ENCODE peak calls at places on chromosomes 13 and 19, in four cellular contexts. B is IMR-90, M is H1, U is H9. J is an unnamed sample. For H3K4me1, the result is how much of the 10 kb centered on the place peaks cover.

GRCh38 chr13:95624020-95624419 is 20.5 kb downstream of the DZIP1 start:
- DNase-seq in B (peak), M (no peak), U (peak), J (peak)

GRCh38 chr19:17860331-17860992 is 752 bp downstream of the RPL18A start:
- DNase-seq in B (no peak), M (no peak), U (no peak), J (no peak)

GRCh38 chr13:30111810-30112209 is 195.5 kb downstream of the KATNAL1 start:
- DNase-seq in B (no peak), M (no peak), U (peak), J (peak)

GRCh38 chr19:54164369-54165068 is 5.0 kb upstream of the LENG1 start:
- DNase-seq in B (peak), M (peak), U (peak), J (peak)

GRCh38 chr13:104114111-104114510 is 1047.9 kb upstream of the SLC10A2 start:
- DNase-seq in B (peak), M (no peak), U (no peak), J (no peak)

GRCh38 chr13:33560722-33561121 is 257.2 kb upstream of the RFC3 start:
- DNase-seq in B (no peak), M (no peak), U (no peak), J (no peak)

GRCh38 chr19:51125421-51126075 is 842 bp downstream of the SIGLEC9 start:
- DNase-seq in B (no peak), M (no peak), U (no peak), J (no peak)

GRCh38 chr13:37954191-37954590 is 84.6 kb upstream of the TRPC4 start:
- DNase-seq in B (no peak), M (no peak), U (no peak), J (no peak)

GRCh38 chr19:872266-872951 is 12.9 kb downstream of the CFD start:
- DNase-seq in B (peak), M (no peak), U (peak), J (peak)

GRCh38 chr13:30371649-30372265 is 50.5 kb upstream of the UBE2L5 start:
- DNase-seq in B (peak), M (no peak), U (no peak), J (no peak)

GRCh38 chr19:53912653-53913052 is 3.6 kb downstream of the CACNG7 start:
- DNase-seq in B (no peak), M (no peak), U (peak), J (peak)

GRCh38 chr19:40423227-40423566 is 2.6 kb downstream of the SERTAD1 start:
- DNase-seq in B (no peak), M (no peak), U (no peak), J (no peak)

GRCh38 chr13:111402441-111402840 is 82.0 kb downstream of the TEX29 start:
- DNase-seq in B (no peak), M (no peak), U (no peak), J (no peak)

GRCh38 chr13:35500071-35500595 is 23.6 kb upstream of the MAB21L1 start:
- DNase-seq in B (no peak), M (no peak), U (no peak), J (no peak)

GRCh38 chr19:48907671-48908070 is 7.6 kb downstream of the NUCB1 start:
- DNase-seq in B (no peak), M (no peak), U (no peak), J (no peak)
- H3K4me1 ChIP-seq in B (under half), M (under half), U (under half), J (under half)

GRCh38 chr19:39037194-39037593 is 4.8 kb upstream of the FBXO27 start:
- DNase-seq in B (no peak), M (no peak), U (no peak), J (no peak)
- H3K56ac ChIP-seq in B (no peak), M (no peak), U (no peak), J (no peak)

DNA sequence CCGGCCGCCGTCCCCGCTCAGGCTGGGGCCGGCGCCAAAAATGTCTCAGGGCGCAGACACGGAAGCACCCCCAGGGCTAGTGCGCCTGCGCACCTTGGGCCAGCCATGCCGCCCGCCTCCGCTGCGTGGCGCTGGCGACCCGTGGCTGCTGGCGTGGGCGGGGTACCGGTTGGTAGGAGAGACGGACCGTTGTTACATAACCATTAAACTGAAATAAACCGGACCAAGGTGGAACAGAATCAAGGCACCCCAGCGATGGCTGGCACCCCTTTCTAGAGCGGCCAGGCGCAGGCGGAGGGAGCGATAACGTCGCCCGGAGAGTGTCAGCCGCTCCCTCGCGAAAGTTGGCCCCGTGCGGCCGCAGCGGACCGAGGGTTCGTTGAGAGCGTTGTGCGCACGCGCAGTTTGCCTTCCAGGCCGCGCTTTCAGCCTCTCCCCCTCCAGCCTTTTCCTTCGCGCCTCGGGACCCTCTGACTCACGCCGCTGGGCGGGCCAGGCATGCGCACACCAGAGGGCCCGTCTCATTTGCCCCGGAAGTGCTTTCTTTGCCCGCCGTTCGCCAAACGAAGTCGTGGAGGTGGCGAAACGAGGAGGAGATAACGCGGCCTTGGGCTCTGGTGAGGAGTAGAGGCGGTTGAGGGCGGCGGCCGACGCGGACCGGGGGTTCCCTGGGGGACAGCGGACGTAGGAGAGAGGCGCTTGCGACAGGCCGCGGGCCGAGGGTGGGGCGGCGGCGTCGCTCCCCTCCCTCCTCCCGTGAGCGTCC is at the start of the genes PLEKHJ1 and SF3A2:
- DNase-seq in B (peak), M (peak), U (peak), J (peak)
- H3K4me1 ChIP-seq in B (under half), M (under half), U (under half), J (under half)

GRCh38 chr19:2736550-2737190 is 3.1 kb downstream of the SLC39A3 start:
- DNase-seq in B (no peak), M (no peak), U (no peak), J (no peak)
- H3K56ac ChIP-seq in B (no peak), M (no peak), U (no peak), J (no peak)

GRCh38 chr19:6238256-6238642 is 41.5 kb downstream of the MLLT1 start:
- DNase-seq in B (no peak), M (no peak), U (no peak), J (no peak)

GRCh38 chr19:6239871-6240676 is 39.7 kb downstream of the MLLT1 start:
- DNase-seq in B (no peak), M (no peak), U (no peak), J (no peak)

GRCh38 chr19:6238643-6239281 is 41.0 kb downstream of the MLLT1 start:
- DNase-seq in B (peak), M (no peak), U (no peak), J (no peak)

GRCh38 chr19:6241056-6241455 is 38.7 kb downstream of the MLLT1 start:
- DNase-seq in B (no peak), M (no peak), U (no peak), J (no peak)

DNA sequence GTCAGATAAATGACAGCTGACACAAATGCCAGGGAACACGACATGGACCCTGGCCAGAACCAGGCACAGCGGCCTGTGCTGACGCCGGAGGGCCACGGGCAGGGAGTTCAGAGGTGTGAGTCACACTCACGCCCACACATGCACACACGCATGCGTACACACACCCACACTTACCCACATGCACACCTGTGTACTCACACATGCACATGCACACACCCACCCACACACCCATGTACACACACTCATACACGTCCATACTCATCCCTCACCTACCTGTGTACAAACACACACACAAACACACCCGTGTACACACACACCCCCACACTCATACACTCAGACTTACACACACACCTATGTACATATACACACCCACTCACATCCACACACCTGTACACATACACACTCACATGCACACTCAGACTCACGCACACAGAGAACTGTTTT is 40.4 kb downstream of the MLLT1 start:
- DNase-seq in B (peak), M (no peak), U (no peak), J (no peak)
- H3K4me1 ChIP-seq in B (under half), M (under half), U (under half), J (under half)

DNA sequence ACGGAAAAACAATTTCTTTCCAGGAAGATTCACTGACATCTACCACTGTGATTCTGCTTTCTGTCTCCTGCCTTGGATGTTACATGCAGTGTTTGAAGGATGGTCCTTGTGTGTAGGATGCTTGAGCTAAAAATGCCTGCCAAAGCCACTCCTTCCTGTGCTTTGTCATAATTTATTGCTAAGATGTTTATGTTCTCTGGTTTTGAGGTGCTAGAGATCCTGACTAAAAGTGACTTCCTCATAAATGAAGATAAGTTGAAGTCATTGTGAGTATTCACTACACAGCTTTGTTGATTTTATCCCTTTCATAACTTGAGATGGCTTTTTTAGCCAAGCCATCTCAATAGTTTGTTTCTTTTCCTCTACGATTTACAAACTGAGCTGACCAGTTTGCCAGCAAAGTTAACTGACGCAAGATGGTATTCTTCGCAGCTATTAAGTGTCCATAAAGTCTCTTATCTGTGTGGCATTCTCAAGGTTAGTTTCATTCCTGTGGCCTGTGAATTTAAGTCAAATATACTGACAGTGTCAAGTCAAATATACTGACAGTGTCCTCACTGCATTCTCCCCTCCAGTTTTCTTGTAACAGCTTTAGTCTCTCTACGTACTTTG is 15.7 kb upstream of the FBXL3 start:
- DNase-seq in B (peak), M (no peak), U (no peak), J (no peak)
- H3K56ac ChIP-seq in B (no peak), M (no peak), U (no peak), J (no peak)

DNA sequence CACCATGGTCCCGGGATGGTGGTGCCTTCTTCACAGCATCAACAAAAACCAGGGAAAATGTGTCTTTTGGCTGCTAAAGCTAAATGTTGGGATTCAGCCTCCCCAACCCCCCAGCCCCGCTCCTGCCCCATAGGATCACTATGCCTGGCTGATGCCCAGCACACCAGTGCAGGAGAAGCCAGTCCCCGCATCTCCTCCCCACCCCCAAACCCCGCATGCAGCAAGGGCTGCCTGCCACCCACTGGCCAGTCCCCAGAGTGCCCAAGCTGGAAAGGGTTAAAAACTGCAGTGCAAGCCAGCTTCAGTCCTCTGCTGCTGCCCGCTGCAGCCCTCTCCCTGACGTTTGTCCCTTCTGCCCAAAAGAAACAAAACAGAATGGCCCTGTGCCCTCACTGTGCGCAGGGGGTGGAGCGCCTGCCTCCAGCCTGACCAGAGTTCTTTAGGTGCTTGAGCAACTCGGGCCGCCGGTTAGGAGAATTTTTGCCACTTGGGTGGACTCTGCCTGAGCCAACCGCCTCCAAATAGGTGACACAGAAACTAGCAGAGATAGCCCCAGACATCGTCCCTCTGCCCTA is 3.7 kb downstream of the CALM3 start:
- DNase-seq in B (no peak), M (no peak), U (no peak), J (no peak)
- H3K4me1 ChIP-seq in B (under half), M (under half), U (under half), J (under half)

GRCh38 chr19:14603990-14604387 is 21.1 kb downstream of the CLEC17A start:
- DNase-seq in B (no peak), M (no peak), U (no peak), J (no peak)

GRCh38 chr19:14611051-14611450 is 28.2 kb downstream of the CLEC17A start:
- DNase-seq in B (no peak), M (no peak), U (no peak), J (no peak)

DNA sequence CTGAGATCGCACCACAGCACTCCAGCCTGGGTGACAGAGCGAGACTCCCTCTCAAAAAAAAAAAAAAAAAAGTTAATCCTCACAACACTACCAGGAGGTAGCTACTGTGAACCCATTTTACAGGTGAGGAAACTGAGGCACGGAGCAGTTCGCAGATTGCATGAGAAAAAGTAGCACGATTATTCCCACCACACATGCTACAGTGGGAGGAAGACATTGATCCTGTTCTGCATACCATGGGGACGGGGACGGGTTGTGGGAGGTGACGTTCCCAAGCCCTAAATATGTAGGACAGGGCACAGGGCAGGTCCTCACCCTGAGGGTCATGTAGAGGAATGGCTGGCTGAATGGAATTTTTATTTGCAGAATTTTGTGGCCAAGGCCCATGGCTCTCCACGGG is 23.7 kb downstream of the CLEC17A start:
- DNase-seq in B (no peak), M (no peak), U (no peak), J (no peak)
- H3K56ac ChIP-seq in B (no peak), M (no peak), U (no peak), J (no peak)

GRCh38 chr19:12787458-12787857 is 3.8 kb upstream of the JUNB start:
- DNase-seq in B (no peak), M (no peak), U (no peak), J (no peak)

GRCh38 chr19:12788025-12788681 is 3.1 kb upstream of the JUNB start:
- DNase-seq in B (no peak), M (no peak), U (no peak), J (no peak)

GRCh38 chr19:12786149-12786870 is 5.0 kb upstream of the JUNB start:
- DNase-seq in B (no peak), M (no peak), U (no peak), J (no peak)

GRCh38 chr19:12785431-12786011 is 5.8 kb upstream of the JUNB start:
- DNase-seq in B (no peak), M (no peak), U (no peak), J (no peak)

GRCh38 chr19:12786950-12787349 is 4.3 kb upstream of the JUNB start:
- DNase-seq in B (no peak), M (no peak), U (no peak), J (no peak)
- H3K4me1 ChIP-seq in B (half or more), M (under half), U (under half), J (under half)